ENCODE peak calls at places on chromosomes 3 and 15, in eight cellular contexts. One of them, this sample, is unnamed.

GRCh38 chr3:158085358-158085757 is 20.9 kb downstream of the SHOX2 start:
- DNase-seq in GM06990: no peak
- DNase-seq in AG04449: no peak
- DNase-seq in naive B cell: no peak
- DNase-seq in neural progenitor cell: no peak
- DNase-seq in naive thymus-derived CD8-positive, alpha-beta T cell: no peak
- DNase-seq in HepG2: no peak
- DNase-seq in GM18507: no peak
- DNase-seq in this sample: no peak

GRCh38 chr3:154969366-154969765 is 110.8 kb upstream of the MME start:
- DNase-seq in naive thymus-derived CD8-positive, alpha-beta T cell: no peak
- DNase-seq in GM18507: no peak
- DNase-seq in naive B cell: no peak
- DNase-seq in HepG2: no peak
- DNase-seq in AG04449: no peak
- DNase-seq in GM06990: no peak
- DNase-seq in neural progenitor cell: no peak
- DNase-seq in this sample: no peak

GRCh38 chr3:156579427-156579851 is 24.5 kb upstream of the SSR3 start:
- DNase-seq in neural progenitor cell: no peak
- DNase-seq in GM18507: no peak
- DNase-seq in HepG2: no peak
- DNase-seq in naive thymus-derived CD8-positive, alpha-beta T cell: no peak
- DNase-seq in GM06990: no peak
- DNase-seq in AG04449: no peak
- DNase-seq in naive B cell: no peak
- DNase-seq in this sample: no peak

GRCh38 chr3:129469026-129469425 is 29.0 kb downstream of the IFT122 start:
- DNase-seq in neural progenitor cell: no peak
- DNase-seq in naive thymus-derived CD8-positive, alpha-beta T cell: no peak
- DNase-seq in HepG2: no peak
- DNase-seq in naive B cell: no peak
- DNase-seq in AG04449: no peak
- DNase-seq in GM06990: no peak
- DNase-seq in GM18507: no peak
- DNase-seq in this sample: no peak

GRCh38 chr15:99711685-99712084 is 21.6 kb downstream of the LYSMD4 start:
- DNase-seq in HepG2: no peak
- DNase-seq in naive B cell: no peak
- DNase-seq in GM18507: no peak
- DNase-seq in naive thymus-derived CD8-positive, alpha-beta T cell: no peak
- DNase-seq in neural progenitor cell: no peak
- DNase-seq in AG04449: no peak
- DNase-seq in GM06990: no peak
- DNase-seq in this sample: no peak

GRCh38 chr3:188085596-188086560 is 68.1 kb upstream of the LPP start:
- DNase-seq in GM18507: no peak
- DNase-seq in naive B cell: no peak
- DNase-seq in GM06990: no peak
- DNase-seq in naive thymus-derived CD8-positive, alpha-beta T cell: no peak
- DNase-seq in AG04449: no peak
- DNase-seq in HepG2: no peak
- DNase-seq in neural progenitor cell: no peak
- DNase-seq in this sample: no peak

GRCh38 chr15:60370804-60371700 is 26.7 kb downstream of the ANXA2 start:
- DNase-seq in naive thymus-derived CD8-positive, alpha-beta T cell: no peak
- DNase-seq in AG04449: peak
- DNase-seq in naive B cell: no peak
- DNase-seq in HepG2: peak
- DNase-seq in GM18507: no peak
- DNase-seq in GM06990: no peak
- DNase-seq in neural progenitor cell: no peak
- DNase-seq in this sample: peak

GRCh38 chr15:66877558-66878285 is 175.7 kb downstream of the SMAD6 start:
- DNase-seq in naive thymus-derived CD8-positive, alpha-beta T cell: no peak
- DNase-seq in AG04449: no peak
- DNase-seq in neural progenitor cell: no peak
- DNase-seq in GM06990: no peak
- DNase-seq in GM18507: no peak
- DNase-seq in naive B cell: no peak
- DNase-seq in HepG2: no peak
- DNase-seq in this sample: no peak

GRCh38 chr3:13231781-13232515 is 158.7 kb upstream of the IQSEC1 start:
- DNase-seq in HepG2: no peak
- DNase-seq in neural progenitor cell: no peak
- DNase-seq in GM18507: no peak
- DNase-seq in GM06990: no peak
- DNase-seq in naive thymus-derived CD8-positive, alpha-beta T cell: no peak
- DNase-seq in AG04449: no peak
- DNase-seq in naive B cell: no peak
- DNase-seq in this sample: peak

GRCh38 chr3:192481638-192482037 is 245.7 kb downstream of the FGF12 start:
- DNase-seq in GM18507: no peak
- DNase-seq in naive B cell: no peak
- DNase-seq in GM06990: no peak
- DNase-seq in AG04449: no peak
- DNase-seq in naive thymus-derived CD8-positive, alpha-beta T cell: no peak
- DNase-seq in HepG2: no peak
- DNase-seq in neural progenitor cell: no peak
- DNase-seq in this sample: peak

GRCh38 chr15:66808181-66808824 is 106.3 kb downstream of the SMAD6 start:
- DNase-seq in naive B cell: no peak
- DNase-seq in neural progenitor cell: no peak
- DNase-seq in AG04449: no peak
- DNase-seq in GM18507: no peak
- DNase-seq in HepG2: no peak
- DNase-seq in GM06990: no peak
- DNase-seq in naive thymus-derived CD8-positive, alpha-beta T cell: no peak
- DNase-seq in this sample: no peak

GRCh38 chr3:9238727-9239295 is 10.6 kb downstream of the SRGAP3 start:
- DNase-seq in naive B cell: no peak
- DNase-seq in GM18507: no peak
- DNase-seq in HepG2: no peak
- DNase-seq in AG04449: no peak
- DNase-seq in GM06990: no peak
- DNase-seq in neural progenitor cell: no peak
- DNase-seq in naive thymus-derived CD8-positive, alpha-beta T cell: no peak
- DNase-seq in this sample: no peak

This sample was measured in ELR.